ENCODE peak calls at places on chromosome 22, in five cellular contexts. One of them, this sample, is unnamed.

GRCh38 chr22:46072030-46072881 is 78.1 kb upstream of the PPARA start:
- DNase-seq in K562: no peak
- DNase-seq in GM12878: no peak
- DNase-seq in H1: peak
- DNase-seq in HepG2: no peak
- DNase-seq in this sample: peak

GRCh38 chr22:46044718-46045458 is 67.9 kb upstream of the WNT7B start:
- DNase-seq in K562: no peak
- DNase-seq in GM12878: no peak
- DNase-seq in H1: peak
- DNase-seq in HepG2: no peak
- DNase-seq in this sample: peak

GRCh38 chr22:20531404-20532181 is 24.2 kb downstream of the MED15 start:
- DNase-seq in K562: peak
- DNase-seq in GM12878: no peak
- DNase-seq in H1: no peak
- DNase-seq in HepG2: peak
- DNase-seq in this sample: peak

GRCh38 chr22:17350292-17350691 is 19.0 kb upstream of the CECR2 start:
- DNase-seq in K562: no peak
- DNase-seq in GM12878: no peak
- DNase-seq in H1: no peak
- DNase-seq in HepG2: no peak
- DNase-seq in this sample: no peak

GRCh38 chr22:31838917-31839316 is 85.1 kb downstream of the DEPDC5 start:
- DNase-seq in K562: no peak
- DNase-seq in GM12878: no peak
- DNase-seq in H1: no peak
- DNase-seq in HepG2: no peak
- DNase-seq in this sample: no peak

GRCh38 chr22:30943368-30943767 is 25.2 kb downstream of the MORC2 start:
- DNase-seq in K562: no peak
- DNase-seq in GM12878: no peak
- DNase-seq in H1: no peak
- DNase-seq in HepG2: no peak
- DNase-seq in this sample: no peak

GRCh38 chr22:43308451-43309235 is 34.5 kb downstream of the SCUBE1 start:
- DNase-seq in K562: no peak
- DNase-seq in GM12878: no peak
- DNase-seq in H1: no peak
- DNase-seq in HepG2: no peak
- DNase-seq in this sample: peak

GRCh38 chr22:23509571-23510302 is 70.4 kb downstream of the IGLL1 start:
- DNase-seq in K562: no peak
- DNase-seq in GM12878: no peak
- DNase-seq in H1: no peak
- DNase-seq in HepG2: no peak
- DNase-seq in this sample: no peak

GRCh38 chr22:47332246-47332980 is 570.0 kb downstream of the TBC1D22A start:
- DNase-seq in K562: no peak
- DNase-seq in GM12878: no peak
- DNase-seq in H1: no peak
- DNase-seq in HepG2: no peak
- DNase-seq in this sample: no peak

GRCh38 chr22:27985323-27986275 is 66.5 kb upstream of the PITPNB start:
- DNase-seq in K562: no peak
- DNase-seq in GM12878: no peak
- DNase-seq in H1: peak
- DNase-seq in HepG2: no peak
- DNase-seq in this sample: no peak

GRCh38 chr22:44532466-44533025 is 34.5 kb upstream of the RTL6 start:
- DNase-seq in K562: no peak
- DNase-seq in GM12878: no peak
- DNase-seq in H1: no peak
- DNase-seq in HepG2: no peak
- DNase-seq in this sample: no peak

GRCh38 chr22:19799322-19800190 is 39.0 kb downstream of the TBX1 start:
- DNase-seq in K562: no peak
- DNase-seq in GM12878: no peak
- DNase-seq in H1: no peak
- DNase-seq in HepG2: no peak
- DNase-seq in this sample: peak

GRCh38 chr22:24140357-24140756 is 40.9 kb upstream of the SUSD2 start:
- DNase-seq in K562: no peak
- DNase-seq in GM12878: no peak
- DNase-seq in H1: no peak
- DNase-seq in HepG2: no peak
- DNase-seq in this sample: no peak

GRCh38 chr22:44724416-44724815 is 22.4 kb downstream of the PRR5 start:
- DNase-seq in K562: no peak
- DNase-seq in GM12878: no peak
- DNase-seq in H1: no peak
- DNase-seq in HepG2: no peak
- DNase-seq in this sample: no peak

GRCh38 chr22:27512283-27512761 is 289.2 kb downstream of the MN1 start:
- DNase-seq in K562: no peak
- DNase-seq in GM12878: no peak
- DNase-seq in H1: no peak
- DNase-seq in HepG2: no peak
- DNase-seq in this sample: no peak

GRCh38 chr22:33918676-33919590 is 1.3 kb downstream of the LARGE1 start:
- DNase-seq in K562: no peak
- DNase-seq in GM12878: no peak
- DNase-seq in H1: no peak
- DNase-seq in HepG2: peak
- DNase-seq in this sample: no peak

GRCh38 chr22:46357711-46358505 is 22.4 kb downstream of the TRMU start:
- DNase-seq in K562: no peak
- DNase-seq in GM12878: no peak
- DNase-seq in H1: no peak
- DNase-seq in HepG2: no peak
- DNase-seq in this sample: no peak

GRCh38 chr22:24181088-24181995 is at the start of gene SUSD2:
- DNase-seq in K562: peak
- DNase-seq in GM12878: no peak
- DNase-seq in H1: peak
- DNase-seq in HepG2: peak
- DNase-seq in this sample: peak

GRCh38 chr22:45671783-45672563 is at the start of gene ATXN10:
- DNase-seq in K562: peak
- DNase-seq in GM12878: no peak
- DNase-seq in H1: peak
- DNase-seq in HepG2: peak
- DNase-seq in this sample: no peak

GRCh38 chr22:27616033-27616432 is 185.5 kb downstream of the MN1 start:
- DNase-seq in K562: no peak
- DNase-seq in GM12878: no peak
- DNase-seq in H1: no peak
- DNase-seq in HepG2: no peak
- DNase-seq in this sample: no peak

GRCh38 chr22:46246178-46246577 is 3.9 kb downstream of the CDPF1 start:
- DNase-seq in K562: no peak
- DNase-seq in GM12878: no peak
- DNase-seq in H1: no peak
- DNase-seq in HepG2: no peak
- DNase-seq in this sample: no peak

GRCh38 chr22:44746836-44747519 is 5.4 kb upstream of the ARHGAP8 start:
- DNase-seq in K562: no peak
- DNase-seq in GM12878: no peak
- DNase-seq in H1: no peak
- DNase-seq in HepG2: peak
- DNase-seq in this sample: peak

DNA sequence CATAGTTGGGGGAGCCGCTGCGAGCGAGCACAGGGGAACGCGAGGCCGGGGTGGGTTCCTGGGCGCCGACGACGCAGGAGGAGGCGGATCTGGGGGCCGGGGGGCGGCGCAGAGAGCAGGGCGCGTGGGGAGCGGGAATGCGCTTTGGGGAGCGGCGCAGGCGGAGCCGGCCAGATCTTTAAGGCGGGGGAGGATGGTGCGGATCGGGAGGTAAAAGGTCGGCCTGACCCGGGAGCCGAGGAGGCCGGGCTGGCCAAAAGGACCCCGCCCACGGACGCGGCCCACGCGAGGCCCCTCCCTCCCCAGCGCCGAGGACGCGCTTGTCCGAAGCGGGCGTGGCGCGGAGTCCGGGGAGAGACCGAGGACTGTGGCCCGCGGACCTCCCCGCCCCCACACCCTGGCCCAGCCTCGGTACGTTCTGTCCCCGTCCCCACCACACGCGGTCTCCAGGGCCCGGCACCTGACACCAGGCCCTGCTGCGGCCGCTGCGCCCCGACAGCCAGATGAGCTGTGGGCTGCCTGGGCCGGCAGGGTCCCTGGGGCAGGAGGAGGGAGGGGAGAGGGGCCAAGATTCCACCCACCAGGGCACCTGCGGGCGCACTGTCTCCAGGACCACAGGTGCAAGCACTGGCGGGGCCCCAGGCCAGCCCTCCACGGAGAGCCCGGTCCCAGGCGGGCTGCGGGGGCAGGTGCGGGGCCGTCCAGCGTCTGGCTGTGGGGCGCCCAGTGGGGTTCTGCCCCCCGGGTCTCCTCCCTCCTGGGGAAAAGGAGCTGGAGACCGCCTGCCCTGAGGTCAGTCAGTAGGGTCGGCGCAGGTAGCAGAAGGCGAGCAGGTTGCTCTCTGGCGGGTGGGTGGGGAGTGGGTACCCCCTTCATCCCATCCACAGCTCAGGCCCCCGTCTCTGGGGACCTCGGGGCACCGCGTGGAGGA is 10.9 kb downstream of the PIM3 start:
- DNase-seq in K562: peak
- DNase-seq in GM12878: no peak
- DNase-seq in H1: peak
- DNase-seq in HepG2: no peak
- DNase-seq in this sample: peak
- TF ChIP-seq EZH2 in K562: no peak
- TF ChIP-seq EZH2 in GM12878: no peak
- TF ChIP-seq EZH2 in H1: peak
- TF ChIP-seq EZH2 in HepG2: no peak
- TF ChIP-seq EZH2 in this sample: peak

GRCh38 chr22:21761994-21762680 is 26.5 kb upstream of the YPEL1 start:
- DNase-seq in K562: no peak
- DNase-seq in GM12878: no peak
- DNase-seq in H1: no peak
- DNase-seq in HepG2: no peak
- DNase-seq in this sample: no peak

GRCh38 chr22:21759133-21759532 is 23.5 kb upstream of the YPEL1 start:
- DNase-seq in K562: no peak
- DNase-seq in GM12878: no peak
- DNase-seq in H1: no peak
- DNase-seq in HepG2: no peak
- DNase-seq in this sample: no peak

GRCh38 chr22:21759631-21760030 is 24.0 kb upstream of the YPEL1 start:
- DNase-seq in K562: no peak
- DNase-seq in GM12878: no peak
- DNase-seq in H1: no peak
- DNase-seq in HepG2: no peak
- DNase-seq in this sample: no peak

GRCh38 chr22:21761086-21761485 is 25.5 kb upstream of the YPEL1 start:
- DNase-seq in K562: no peak
- DNase-seq in GM12878: no peak
- DNase-seq in H1: no peak
- DNase-seq in HepG2: no peak
- DNase-seq in this sample: no peak

GRCh38 chr22:21760640-21761039 is 25.0 kb upstream of the YPEL1 start:
- DNase-seq in K562: peak
- DNase-seq in GM12878: no peak
- DNase-seq in H1: no peak
- DNase-seq in HepG2: no peak
- DNase-seq in this sample: no peak
- TF ChIP-seq CREB1 in K562: no peak
- TF ChIP-seq CREB1 in GM12878: no peak
- TF ChIP-seq CREB1 in H1: no peak
- TF ChIP-seq CREB1 in HepG2: no peak
- TF ChIP-seq CREB1 in this sample: no peak

DNA sequence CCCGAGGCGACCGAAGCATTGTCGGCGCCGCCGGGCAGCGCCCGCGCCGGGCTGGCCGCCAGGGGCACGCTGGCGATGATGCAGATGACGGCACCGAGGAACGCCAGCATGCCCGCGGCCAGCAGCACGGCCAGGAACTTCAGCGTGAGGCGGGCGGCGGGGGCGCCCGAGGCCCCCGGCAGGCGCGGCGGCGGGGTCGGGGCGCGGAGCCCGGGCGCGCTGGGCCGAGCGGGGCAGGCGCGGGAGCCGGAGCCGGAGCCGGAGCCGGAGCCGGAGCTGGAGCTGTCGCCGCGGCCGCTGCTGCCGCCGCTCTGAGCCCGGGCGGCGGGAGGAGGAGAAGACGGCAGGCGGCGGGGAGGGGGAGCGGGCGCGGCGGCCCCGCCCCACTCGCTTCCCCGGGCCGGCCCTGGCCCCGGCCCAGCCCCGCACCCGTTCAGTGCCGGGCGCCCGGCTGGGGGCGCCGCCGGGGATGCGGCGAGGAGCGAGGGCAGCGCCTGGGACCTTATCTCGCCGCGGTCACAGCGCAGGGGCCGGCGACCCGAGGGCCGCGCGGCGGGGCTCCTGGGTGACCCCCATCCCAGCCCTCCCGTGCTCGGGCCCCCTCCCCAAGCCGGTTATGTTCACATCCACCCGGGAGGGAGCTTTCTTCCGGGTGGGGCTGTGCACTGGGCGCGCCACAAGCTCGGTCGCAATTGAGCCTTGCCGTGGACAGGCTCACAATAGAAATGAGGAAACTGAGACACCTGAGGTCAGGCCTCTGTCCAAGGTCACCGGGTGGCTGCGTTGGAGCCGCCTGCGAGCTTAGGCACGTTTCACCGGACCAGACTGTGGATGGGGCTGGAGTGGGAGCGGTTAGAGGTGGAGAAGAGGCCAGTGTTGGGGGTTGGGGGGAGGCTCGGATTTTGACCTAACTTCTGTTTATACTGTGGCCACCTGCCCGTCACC is at the start of gene NPTXR:
- DNase-seq in K562: peak
- DNase-seq in GM12878: no peak
- DNase-seq in H1: peak
- DNase-seq in HepG2: peak
- DNase-seq in this sample: peak
- TF ChIP-seq EZH2 in K562: no peak
- TF ChIP-seq EZH2 in GM12878: no peak
- TF ChIP-seq EZH2 in H1: no peak
- TF ChIP-seq EZH2 in HepG2: no peak
- TF ChIP-seq EZH2 in this sample: no peak

DNA sequence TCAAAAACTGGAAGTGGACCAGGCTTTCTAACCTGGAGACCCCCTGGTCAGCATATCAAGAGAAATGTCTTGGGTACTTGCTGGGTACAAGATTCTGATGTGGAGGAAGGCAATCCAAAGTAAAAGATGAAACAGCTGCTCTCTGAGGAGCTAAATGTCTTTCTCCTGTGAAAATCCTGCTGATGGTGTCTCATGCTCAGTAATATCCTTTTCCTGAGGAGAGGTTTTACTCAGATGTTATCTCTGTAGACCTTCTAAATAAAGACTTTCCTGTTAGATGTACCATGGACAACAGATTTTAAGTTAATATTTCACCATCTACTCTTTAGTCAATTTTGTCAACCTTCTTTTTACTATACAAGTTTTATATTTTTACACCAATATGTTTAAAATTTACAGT is 62.9 kb downstream of the FAM83F start:
- DNase-seq in K562: no peak
- DNase-seq in GM12878: no peak
- DNase-seq in H1: no peak
- DNase-seq in HepG2: no peak
- DNase-seq in this sample: no peak
- TF ChIP-seq CREB1 in K562: no peak
- TF ChIP-seq CREB1 in GM12878: no peak
- TF ChIP-seq CREB1 in H1: no peak
- TF ChIP-seq CREB1 in HepG2: no peak
- TF ChIP-seq CREB1 in this sample: no peak